ENCODE peak calls at places on chromosomes 12 and 14, in five cellular contexts. One of them, this sample, is unnamed.
A peak's percentile ranks its signal among the peaks of the same experiment; 100 is the strongest.

GRCh38 chr14:106277503-106277902 is 751.1 kb downstream of the TMEM121 start:
- DNase-seq in cardiac muscle cell: no peak
- DNase-seq in mucosa of descending colon: no peak
- DNase-seq in left lung: no peak
- DNase-seq in left ventricle myocardium inferior: no peak
- DNase-seq in this sample: no peak

GRCh38 chr12:45357547-45358417 is 141.9 kb downstream of the ANO6 start:
- DNase-seq in left ventricle myocardium inferior: peak; percentile 21
- DNase-seq in mucosa of descending colon: no peak
- DNase-seq in cardiac muscle cell: peak; percentile 65
- DNase-seq in left lung: no peak
- DNase-seq in this sample: peak; percentile 76

GRCh38 chr12:116125084-116125483 is 152.4 kb downstream of the MED13L start:
- DNase-seq in left ventricle myocardium inferior: no peak
- DNase-seq in cardiac muscle cell: no peak
- DNase-seq in mucosa of descending colon: no peak
- DNase-seq in left lung: no peak
- DNase-seq in this sample: no peak

GRCh38 chr12:6367065-6367968 is 8.0 kb downstream of the SCNN1A start:
- DNase-seq in cardiac muscle cell: peak; percentile 69
- DNase-seq in left lung: no peak
- DNase-seq in left ventricle myocardium inferior: no peak
- DNase-seq in mucosa of descending colon: no peak
- DNase-seq in this sample: peak; percentile 49

GRCh38 chr12:45379261-45379660 is 163.4 kb downstream of the ANO6 start:
- DNase-seq in cardiac muscle cell: peak; percentile 57
- DNase-seq in left ventricle myocardium inferior: no peak
- DNase-seq in mucosa of descending colon: no peak
- DNase-seq in left lung: no peak
- DNase-seq in this sample: peak; percentile 70

GRCh38 chr14:95496690-95497241 is 19.7 kb downstream of the SYNE3 start:
- DNase-seq in cardiac muscle cell: peak; percentile 72
- DNase-seq in mucosa of descending colon: no peak
- DNase-seq in left lung: no peak
- DNase-seq in left ventricle myocardium inferior: no peak
- DNase-seq in this sample: peak; percentile 75

GRCh38 chr12:21551811-21552469 is 25.8 kb downstream of the SPX start:
- DNase-seq in left ventricle myocardium inferior: no peak
- DNase-seq in mucosa of descending colon: no peak
- DNase-seq in cardiac muscle cell: no peak
- DNase-seq in left lung: no peak
- DNase-seq in this sample: peak; percentile 4

GRCh38 chr12:102480401-102480800 is at the start of gene IGF1:
- DNase-seq in mucosa of descending colon: no peak
- DNase-seq in left ventricle myocardium inferior: no peak
- DNase-seq in left lung: no peak
- DNase-seq in cardiac muscle cell: peak; percentile 82
- DNase-seq in this sample: peak; percentile 73

GRCh38 chr14:90177537-90178189 is 78.7 kb upstream of the PSMC1 start:
- DNase-seq in mucosa of descending colon: no peak
- DNase-seq in cardiac muscle cell: peak; percentile 7
- DNase-seq in left lung: no peak
- DNase-seq in left ventricle myocardium inferior: no peak
- DNase-seq in this sample: peak; percentile 48

GRCh38 chr12:41514907-41515306 is 326.8 kb downstream of the PDZRN4 start:
- DNase-seq in mucosa of descending colon: no peak
- DNase-seq in cardiac muscle cell: peak; percentile 4
- DNase-seq in left lung: no peak
- DNase-seq in left ventricle myocardium inferior: no peak
- DNase-seq in this sample: peak; percentile 2

GRCh38 chr14:94581127-94581999 is at the start of gene SERPINA5:
- DNase-seq in left ventricle myocardium inferior: peak; percentile 55
- DNase-seq in left lung: no peak
- DNase-seq in mucosa of descending colon: no peak
- DNase-seq in cardiac muscle cell: peak; percentile 73
- DNase-seq in this sample: peak; percentile 59

GRCh38 chr14:52876311-52876710 is 74.5 kb downstream of the FERMT2 start:
- DNase-seq in left lung: no peak
- DNase-seq in left ventricle myocardium inferior: no peak
- DNase-seq in cardiac muscle cell: peak; percentile 70
- DNase-seq in mucosa of descending colon: no peak
- DNase-seq in this sample: peak; percentile 80

GRCh38 chr12:6827982-6828670 is at the start of gene P3H3:
- DNase-seq in mucosa of descending colon: no peak
- DNase-seq in left ventricle myocardium inferior: peak; percentile 45
- DNase-seq in left lung: no peak
- DNase-seq in cardiac muscle cell: peak; percentile 63
- DNase-seq in this sample: peak; percentile 63

GRCh38 chr14:52146504-52146903 is 77.6 kb upstream of the NID2 start:
- DNase-seq in cardiac muscle cell: no peak
- DNase-seq in left ventricle myocardium inferior: no peak
- DNase-seq in left lung: no peak
- DNase-seq in mucosa of descending colon: no peak
- DNase-seq in this sample: no peak

GRCh38 chr12:10562306-10562933 is 51.0 kb downstream of the MAGOHB start:
- DNase-seq in left ventricle myocardium inferior: no peak
- DNase-seq in mucosa of descending colon: no peak
- DNase-seq in cardiac muscle cell: peak; percentile 67
- DNase-seq in left lung: no peak
- DNase-seq in this sample: peak; percentile 68

GRCh38 chr12:72141381-72141780 is 130.8 kb upstream of the TRHDE start:
- DNase-seq in mucosa of descending colon: no peak
- DNase-seq in left ventricle myocardium inferior: no peak
- DNase-seq in cardiac muscle cell: no peak
- DNase-seq in left lung: no peak
- DNase-seq in this sample: no peak

GRCh38 chr14:33406766-33407165 is 468.1 kb downstream of the NPAS3 start:
- DNase-seq in left lung: no peak
- DNase-seq in mucosa of descending colon: no peak
- DNase-seq in cardiac muscle cell: no peak
- DNase-seq in left ventricle myocardium inferior: no peak
- DNase-seq in this sample: no peak

GRCh38 chr14:96079066-96079465 is 39.9 kb downstream of the C14orf132 start:
- DNase-seq in mucosa of descending colon: no peak
- DNase-seq in left ventricle myocardium inferior: no peak
- DNase-seq in cardiac muscle cell: no peak
- DNase-seq in left lung: no peak
- DNase-seq in this sample: no peak

GRCh38 chr14:82419933-82420332 is 886.3 kb upstream of the SEL1L start:
- DNase-seq in left ventricle myocardium inferior: peak; percentile 15
- DNase-seq in cardiac muscle cell: no peak
- DNase-seq in left lung: no peak
- DNase-seq in mucosa of descending colon: no peak
- DNase-seq in this sample: no peak

GRCh38 chr14:77000340-77001235 is 27.9 kb downstream of the IRF2BPL start:
- DNase-seq in mucosa of descending colon: no peak
- DNase-seq in left lung: peak; percentile 77
- DNase-seq in cardiac muscle cell: peak; percentile 64
- DNase-seq in left ventricle myocardium inferior: peak; percentile 32
- DNase-seq in this sample: peak; percentile 60

GRCh38 chr12:113863455-113863845 is 102.7 kb downstream of the RBM19 start:
- DNase-seq in mucosa of descending colon: no peak
- DNase-seq in left lung: no peak
- DNase-seq in cardiac muscle cell: no peak
- DNase-seq in left ventricle myocardium inferior: no peak
- DNase-seq in this sample: peak; percentile 69

GRCh38 chr14:90489306-90489705 is 92.5 kb downstream of the CALM1 start:
- DNase-seq in left ventricle myocardium inferior: no peak
- DNase-seq in cardiac muscle cell: no peak
- DNase-seq in mucosa of descending colon: no peak
- DNase-seq in left lung: no peak
- DNase-seq in this sample: no peak

GRCh38 chr14:105888151-105888550 is 361.8 kb downstream of the TMEM121 start:
- DNase-seq in left lung: no peak
- DNase-seq in mucosa of descending colon: no peak
- DNase-seq in left ventricle myocardium inferior: no peak
- DNase-seq in cardiac muscle cell: no peak
- DNase-seq in this sample: no peak

GRCh38 chr14:32567543-32568384 is 238.7 kb downstream of the AKAP6 start:
- DNase-seq in cardiac muscle cell: peak; percentile 32
- DNase-seq in mucosa of descending colon: no peak
- DNase-seq in left lung: no peak
- DNase-seq in left ventricle myocardium inferior: no peak
- DNase-seq in this sample: peak; percentile 16

GRCh38 chr14:61742383-61742782 is 19.8 kb upstream of the SNAPC1 start:
- DNase-seq in left lung: no peak
- DNase-seq in left ventricle myocardium inferior: no peak
- DNase-seq in mucosa of descending colon: no peak
- DNase-seq in cardiac muscle cell: no peak
- DNase-seq in this sample: no peak

GRCh38 chr12:96487634-96488033 is 1.7 kb upstream of the CFAP54 start:
- DNase-seq in mucosa of descending colon: no peak
- DNase-seq in left lung: no peak
- DNase-seq in left ventricle myocardium inferior: no peak
- DNase-seq in cardiac muscle cell: no peak
- DNase-seq in this sample: no peak

GRCh38 chr12:27063250-27063851 is 19.0 kb downstream of the C12orf71 start:
- DNase-seq in left ventricle myocardium inferior: no peak
- DNase-seq in cardiac muscle cell: no peak
- DNase-seq in left lung: no peak
- DNase-seq in mucosa of descending colon: no peak
- DNase-seq in this sample: no peak

GRCh38 chr12:115451785-115452736 is 768.1 kb upstream of the TBX3 start:
- DNase-seq in cardiac muscle cell: peak; percentile 27
- DNase-seq in left lung: no peak
- DNase-seq in mucosa of descending colon: no peak
- DNase-seq in left ventricle myocardium inferior: peak; percentile 59
- DNase-seq in this sample: no peak

GRCh38 chr14:58755026-58755929 is 117.5 kb downstream of the DACT1 start:
- DNase-seq in left lung: no peak
- DNase-seq in cardiac muscle cell: no peak
- DNase-seq in mucosa of descending colon: no peak
- DNase-seq in left ventricle myocardium inferior: no peak
- DNase-seq in this sample: no peak

GRCh38 chr12:131511803-131512564 is 198.9 kb upstream of the SFSWAP start:
- DNase-seq in left lung: no peak
- DNase-seq in mucosa of descending colon: no peak
- DNase-seq in cardiac muscle cell: no peak
- DNase-seq in left ventricle myocardium inferior: no peak
- DNase-seq in this sample: no peak

GRCh38 chr12:67287311-67287710 is 18.2 kb downstream of the CAND1 start:
- DNase-seq in left ventricle myocardium inferior: no peak
- DNase-seq in cardiac muscle cell: no peak
- DNase-seq in mucosa of descending colon: no peak
- DNase-seq in left lung: no peak
- DNase-seq in this sample: no peak

DNA sequence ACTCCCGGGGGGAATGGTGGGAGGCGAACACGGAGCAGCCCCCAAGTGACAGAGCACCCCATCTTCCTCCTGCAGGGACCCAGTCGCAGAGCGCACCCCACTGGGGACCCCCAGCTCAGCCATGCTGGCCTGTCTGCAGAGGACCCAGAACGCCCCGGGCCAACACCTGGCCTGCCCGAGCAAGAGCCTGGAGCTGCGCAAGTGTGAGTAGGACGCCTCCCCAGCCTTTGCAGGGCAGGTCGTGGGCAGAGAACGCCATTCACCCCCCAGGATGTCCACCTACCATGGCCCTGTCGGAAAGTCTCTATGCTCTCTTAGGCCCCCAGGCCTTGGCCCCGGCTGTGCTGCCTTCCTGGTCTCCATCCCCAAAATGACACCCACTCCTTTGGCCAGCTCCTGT is 30.4 kb downstream of the FAM222A start:
- DNase-seq in left lung: peak; percentile 71
- DNase-seq in mucosa of descending colon: peak; percentile 19
- DNase-seq in left ventricle myocardium inferior: peak; percentile 2
- DNase-seq in cardiac muscle cell: no peak
- DNase-seq in this sample: no peak
- TF ChIP-seq CTCF in left lung: no peak
- TF ChIP-seq CTCF in mucosa of descending colon: no peak
- TF ChIP-seq CTCF in left ventricle myocardium inferior: no peak
- TF ChIP-seq CTCF in cardiac muscle cell: no peak
- TF ChIP-seq CTCF in this sample: no peak

DNA sequence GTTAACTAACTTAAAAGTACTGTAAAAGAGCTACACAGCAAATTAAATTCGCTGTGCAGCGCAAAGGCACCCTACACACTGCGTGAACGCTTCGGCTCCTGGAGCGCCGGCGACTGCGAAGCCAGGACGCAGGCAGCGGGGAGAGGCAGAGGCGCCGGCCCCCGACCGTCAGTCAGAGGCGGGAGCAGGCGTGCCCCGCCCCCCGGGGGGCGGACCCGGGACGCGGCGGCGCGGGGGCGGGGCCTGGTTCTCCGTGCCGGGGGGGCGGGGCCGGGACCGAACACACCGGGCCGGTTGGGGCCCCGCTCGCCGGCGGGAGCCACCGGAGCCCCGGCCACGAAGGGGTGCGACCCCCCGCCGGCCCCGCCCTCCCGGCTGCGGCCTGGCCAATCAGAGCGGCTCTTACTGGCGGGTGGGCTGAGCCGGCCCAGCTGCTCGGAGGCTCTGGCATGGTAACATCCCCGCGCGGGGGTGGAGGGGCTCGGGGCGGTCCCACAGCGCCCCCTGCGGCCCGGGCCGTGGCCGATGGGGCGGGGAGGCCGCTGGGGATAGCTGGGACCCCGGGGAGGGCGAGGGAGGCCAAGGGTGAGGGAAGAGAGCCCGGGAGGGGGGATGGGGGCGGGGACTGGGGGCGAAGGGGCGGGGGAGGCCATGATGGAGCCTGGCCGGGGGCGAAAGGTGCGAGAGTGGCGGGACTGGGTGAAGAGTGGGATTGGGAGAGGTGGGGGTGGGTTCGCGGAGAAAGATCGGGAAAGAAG is at the start of gene PRPF40B:
- DNase-seq in left lung: peak; percentile 97
- DNase-seq in cardiac muscle cell: peak; percentile 89
- DNase-seq in left ventricle myocardium inferior: peak; percentile 90
- DNase-seq in mucosa of descending colon: peak; percentile 91
- DNase-seq in this sample: peak; percentile 89
- H3K4me3 ChIP-seq in left lung: peak within 1 kb of the TSS; percentile 56
- H3K4me3 ChIP-seq in cardiac muscle cell: peak within 1 kb of the TSS; percentile 31
- H3K4me3 ChIP-seq in left ventricle myocardium inferior: peak within 1 kb of the TSS; percentile 70
- H3K4me3 ChIP-seq in mucosa of descending colon: peak within 1 kb of the TSS; percentile 22
- H3K4me3 ChIP-seq in this sample: peak within 1 kb of the TSS; percentile 63

DNA sequence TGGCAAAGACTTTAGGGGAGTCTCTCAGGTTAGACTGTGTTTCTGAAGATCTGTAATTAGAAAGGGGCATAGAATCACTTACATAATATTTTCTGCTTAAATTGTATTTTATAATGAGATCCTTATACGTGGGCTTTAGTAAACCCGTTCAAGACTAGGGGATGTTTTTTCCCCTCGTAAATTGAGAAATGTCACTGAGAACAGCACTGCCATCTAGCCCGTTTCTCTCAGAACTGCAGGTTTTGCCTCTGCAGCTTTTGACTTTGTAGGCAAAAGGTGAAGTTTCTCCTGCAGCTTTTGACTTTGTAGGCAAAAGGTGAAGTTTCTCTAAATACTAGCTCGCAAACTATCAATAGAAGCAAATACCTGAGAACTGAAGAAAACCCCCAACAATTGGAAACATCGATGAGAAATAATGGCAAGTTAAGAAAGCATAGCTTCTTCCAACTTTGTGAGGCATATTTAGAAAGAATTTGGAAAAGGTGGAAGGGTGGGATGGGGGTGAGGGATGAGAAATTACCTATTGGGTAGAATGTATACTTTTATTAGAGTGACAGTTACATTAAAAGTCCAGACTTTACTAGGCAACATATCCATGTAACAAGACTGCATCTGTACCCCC is 9.9 kb upstream of the ASPG start:
- DNase-seq in mucosa of descending colon: no peak
- DNase-seq in left lung: no peak
- DNase-seq in cardiac muscle cell: peak; percentile 10
- DNase-seq in left ventricle myocardium inferior: no peak
- DNase-seq in this sample: no peak
- TF ChIP-seq CTCF in mucosa of descending colon: no peak
- TF ChIP-seq CTCF in left lung: no peak
- TF ChIP-seq CTCF in cardiac muscle cell: peak; percentile 47
- TF ChIP-seq CTCF in left ventricle myocardium inferior: peak; percentile 61
- TF ChIP-seq CTCF in this sample: peak; percentile 28

GRCh38 chr14:104171029-104171697 is 32.8 kb downstream of the KIF26A start:
- DNase-seq in cardiac muscle cell: no peak
- DNase-seq in mucosa of descending colon: peak; percentile 63
- DNase-seq in left lung: no peak
- DNase-seq in left ventricle myocardium inferior: no peak
- DNase-seq in this sample: no peak
- H3K4me3 ChIP-seq in cardiac muscle cell: no peak overlapping the region
- H3K4me3 ChIP-seq in mucosa of descending colon: no peak overlapping the region
- H3K4me3 ChIP-seq in left lung: no peak overlapping the region
- H3K4me3 ChIP-seq in left ventricle myocardium inferior: peak overlapping the region; percentile 33
- H3K4me3 ChIP-seq in this sample: no peak overlapping the region